ENCODE peak calls at places on chromosome 17, in four cellular contexts. Q is 8988T, Y is NCI-H1092 treated with DMSO at 0.1 percent for 48 hours, R is AG09309. H is an unnamed sample.

GRCh38 chr17:67658265-67658664 is 59.5 kb upstream of the NOL11 start:
- DNase-seq in Q (no peak), Y (no peak), R (no peak), H (no peak)

GRCh38 chr17:49031965-49032928 is 35.1 kb downstream of the IGF2BP1 start:
- DNase-seq in Q (peak), Y (peak), R (peak), H (peak)

GRCh38 chr17:80539022-80539421 is 5.6 kb upstream of the RPTOR start:
- DNase-seq in Q (no peak), Y (no peak), R (no peak), H (no peak)

GRCh38 chr17:37512442-37513070 is 22.9 kb downstream of the DUSP14 start:
- DNase-seq in Q (no peak), Y (no peak), R (no peak), H (no peak)

GRCh38 chr17:47315451-47316266 is 8.1 kb upstream of the EFCAB13 start:
- DNase-seq in Q (no peak), Y (peak), R (no peak), H (peak)

GRCh38 chr17:80982426-80982974 is 9.1 kb upstream of the CHMP6 start:
- DNase-seq in Q (no peak), Y (no peak), R (no peak), H (no peak)

GRCh38 chr17:39607851-39608130 is at the start of gene NEUROD2:
- DNase-seq in Q (no peak), Y (peak), R (no peak), H (no peak)

GRCh38 chr17:7846765-7847661 is 7.9 kb upstream of the TMEM88 start:
- DNase-seq in Q (no peak), Y (no peak), R (no peak), H (no peak)

GRCh38 chr17:40850287-40850972 is 16.6 kb downstream of the KRT12 start:
- DNase-seq in Q (no peak), Y (no peak), R (no peak), H (no peak)

GRCh38 chr17:78997231-78997741 is 12.3 kb downstream of the CANT1 start:
- DNase-seq in Q (no peak), Y (no peak), R (no peak), H (no peak)

GRCh38 chr17:17351356-17351891 is 48.3 kb downstream of the NT5M start:
- DNase-seq in Q (no peak), Y (no peak), R (no peak), H (no peak)

GRCh38 chr17:80024206-80024972 is 11.3 kb downstream of the TBC1D16 start:
- DNase-seq in Q (no peak), Y (no peak), R (no peak), H (no peak)

GRCh38 chr17:11871773-11872172 is 125.5 kb downstream of the ZNF18 start:
- DNase-seq in Q (no peak), Y (no peak), R (no peak), H (peak)

GRCh38 chr17:78197147-78197830 is 10.1 kb downstream of the AFMID start:
- DNase-seq in Q (no peak), Y (peak), R (no peak), H (no peak)

GRCh38 chr17:45979137-45979536 is 19.9 kb upstream of the STH start:
- DNase-seq in Q (no peak), Y (no peak), R (no peak), H (no peak)

GRCh38 chr17:17792143-17792550 is 44.6 kb downstream of the SREBF1 start:
- DNase-seq in Q (no peak), Y (peak), R (no peak), H (peak)

GRCh38 chr17:81253358-81254131 is 14.4 kb downstream of the NDUFAF8 start:
- DNase-seq in Q (no peak), Y (peak), R (no peak), H (peak)

GRCh38 chr17:61943117-61943516 is 15.3 kb upstream of the INTS2 start:
- DNase-seq in Q (no peak), Y (no peak), R (no peak), H (no peak)

H was measured in BE2C.